ENCODE peak calls at places on chromosome 1, in eight cellular contexts. O is substantia nigra; D is H54; J is activated gamma-delta T cell treated with anti-CD3 and anti-CD28 coated beads, Interleukin-2, amount 50 U/mL, for 16 hours; I is ELR; K is NCI-H1417 treated with DMSO at 0.1 percent for 48 hours; T is sigmoid colon; N is fibroblast of the aortic adventitia. F is an unnamed sample.

GRCh38 chr1:19087017-19087736 is 122.9 kb downstream of the UBR4 start:
- DNase-seq in O (no peak), D (no peak), J (no peak), I (no peak), K (no peak), T (no peak), N (no peak), F (no peak)

GRCh38 chr1:224381880-224382548 is 25.3 kb downstream of the CNIH4 start:
- DNase-seq in O (no peak), D (no peak), J (no peak), I (no peak), K (no peak), T (no peak), N (no peak), F (no peak)

GRCh38 chr1:229769006-229769405 is 143.0 kb downstream of the URB2 start:
- DNase-seq in O (no peak), D (no peak), J (no peak), I (no peak), K (no peak), T (no peak), N (no peak), F (no peak)

GRCh38 chr1:30890502-30891222 is 17.9 kb downstream of the SDC3 start:
- DNase-seq in O (no peak), D (no peak), J (no peak), I (no peak), K (no peak), T (no peak), N (no peak), F (no peak)

GRCh38 chr1:207997486-207998268 is 86.8 kb upstream of the CD34 start:
- DNase-seq in O (peak), D (peak), J (peak), I (peak), K (no peak), T (peak), N (peak), F (peak)

GRCh38 chr1:30378023-30378596 is 345.3 kb downstream of the MATN1 start:
- DNase-seq in O (no peak), D (no peak), J (no peak), I (no peak), K (no peak), T (peak), N (no peak), F (no peak)

GRCh38 chr1:23791434-23792047 is 596 bp downstream of the LYPLA2 start:
- DNase-seq in O (no peak), D (no peak), J (no peak), I (peak), K (no peak), T (peak), N (no peak), F (peak)

GRCh38 chr1:94323311-94324167 is 86.2 kb upstream of the ARHGAP29 start:
- DNase-seq in O (no peak), D (no peak), J (no peak), I (peak), K (no peak), T (no peak), N (no peak), F (no peak)

GRCh38 chr1:64484651-64485050 is 14.7 kb downstream of the CACHD1 start:
- DNase-seq in O (no peak), D (no peak), J (no peak), I (peak), K (no peak), T (no peak), N (no peak), F (no peak)

F was measured in C1 segment of cervical spinal cord.